ENCODE peak calls at places on chromosome 13, in six cellular contexts. R is T-helper 2 cell; Y is hippocampal formation; N is BE2C; I is activated CD4-positive, alpha-beta T cell treated with anti-CD3 and anti-CD28 coated beads, Interleukin-2, amount 50 U/mL, for 24 hours; V is DMS53. M is an unnamed sample.

GRCh38 chr13:114128348-114128623 is 4.1 kb downstream of the RASA3 start:
- DNase-seq in V (no peak), R (no peak), Y (no peak), N (no peak), I (no peak), M (peak; percentile 16)

GRCh38 chr13:33195693-33196464 is 89.7 kb downstream of the STARD13 start:
- DNase-seq in N (no peak), I (no peak), V (no peak), R (no peak), Y (no peak), M (no peak)

GRCh38 chr13:95176611-95177259 is 124.5 kb downstream of the ABCC4 start:
- DNase-seq in Y (no peak), N (no peak), V (no peak), I (no peak), R (no peak), M (peak; percentile 14)

GRCh38 chr13:21657538-21657937 is 13.3 kb upstream of the FGF9 start:
- DNase-seq in V (peak; percentile 93), Y (no peak), I (no peak), N (no peak), R (no peak), M (no peak)

GRCh38 chr13:71610876-71611275 is 256.1 kb downstream of the DACH1 start:
- DNase-seq in N (no peak), V (no peak), R (no peak), Y (no peak), I (no peak), M (no peak)

GRCh38 chr13:110199046-110199831 is 107.7 kb downstream of the COL4A1 start:
- DNase-seq in N (no peak), R (no peak), Y (no peak), I (no peak), V (no peak), M (no peak)

GRCh38 chr13:113926951-113927660 is 46.8 kb downstream of the C13orf46 start:
- DNase-seq in Y (no peak), N (peak; percentile 56), V (no peak), I (no peak), R (no peak), M (no peak)

GRCh38 chr13:85278851-85279250 is 520.4 kb downstream of the SLITRK6 start:
- DNase-seq in N (no peak), V (no peak), I (no peak), R (no peak), Y (no peak), M (no peak)

GRCh38 chr13:86741762-86742285 is 929.3 kb upstream of the SLITRK5 start:
- DNase-seq in N (no peak), V (no peak), I (no peak), R (no peak), Y (no peak), M (no peak)

GRCh38 chr13:47233734-47234133 is 336.9 kb upstream of the HTR2A start:
- DNase-seq in Y (no peak), R (no peak), V (no peak), I (no peak), N (no peak), M (no peak)

GRCh38 chr13:29193083-29193482 is 372.9 kb downstream of the MTUS2 start:
- DNase-seq in I (no peak), R (no peak), V (no peak), N (no peak), Y (no peak), M (no peak)

GRCh38 chr13:34657716-34658115 is 284.4 kb upstream of the NBEA start:
- DNase-seq in I (no peak), N (no peak), V (no peak), R (no peak), Y (no peak), M (no peak)

GRCh38 chr13:48334534-48335127 is 31.1 kb downstream of the RB1 start:
- DNase-seq in R (no peak), I (no peak), N (no peak), V (peak; percentile 45), Y (no peak), M (no peak)

GRCh38 chr13:33678906-33679657 is 138.9 kb upstream of the RFC3 start:
- DNase-seq in I (peak; percentile 50), R (peak; percentile 41), N (peak; percentile 19), Y (peak; percentile 24), V (peak; percentile 96), M (peak; percentile 54)

GRCh38 chr13:49608932-49609331 is 19.4 kb upstream of the ARL11 start:
- DNase-seq in I (no peak), R (no peak), Y (no peak), N (no peak), V (no peak), M (no peak)

GRCh38 chr13:43329702-43330101 is 306.3 kb downstream of the DNAJC15 start:
- DNase-seq in N (no peak), R (no peak), I (no peak), Y (no peak), V (no peak), M (no peak)

GRCh38 chr13:96768524-96768923 is 225.8 kb downstream of the OXGR1 start:
- DNase-seq in Y (no peak), I (no peak), V (no peak), N (no peak), R (no peak), M (no peak)

GRCh38 chr13:99280166-99280565 is 22.0 kb upstream of the GPR18 start:
- DNase-seq in I (no peak), N (no peak), Y (no peak), V (no peak), R (no peak), M (no peak)

GRCh38 chr13:23428183-23428528 is 5.3 kb downstream of the SACS start:
- DNase-seq in R (no peak), I (no peak), Y (no peak), V (no peak), N (no peak), M (no peak)

GRCh38 chr13:30142502-30143211 is 164.7 kb downstream of the KATNAL1 start:
- DNase-seq in N (peak; percentile 55), R (no peak), I (no peak), V (peak; percentile 33), Y (no peak), M (no peak)

GRCh38 chr13:111926501-111927180 is 140.3 kb upstream of the SOX1 start:
- DNase-seq in V (no peak), N (no peak), R (no peak), Y (no peak), I (no peak), M (no peak)

GRCh38 chr13:32045963-32046785 is 14.6 kb downstream of the FRY start:
- DNase-seq in I (no peak), V (peak; percentile 91), Y (peak; percentile 21), R (no peak), N (no peak), M (no peak)

GRCh38 chr13:94707400-94708021 is 4.8 kb downstream of the SOX21 start:
- DNase-seq in Y (peak; percentile 28), I (no peak), R (no peak), N (peak; percentile 38), V (no peak), M (no peak)

GRCh38 chr13:30619731-30620130 is 2.0 kb downstream of the USPL1 start:
- DNase-seq in R (no peak), N (no peak), V (no peak), Y (no peak), I (no peak), M (no peak)

GRCh38 chr13:105083986-105084385 is 1451.5 kb downstream of the EFNB2 start:
- DNase-seq in N (peak; percentile 76), I (no peak), R (no peak), V (no peak), Y (no peak), M (no peak)